ENCODE peak calls at places on chromosome 15, in five cellular contexts. A is sciatic nerve; E is activated CD8-positive, alpha-beta memory T cell treated with anti-CD3 and anti-CD28 coated beads, Interleukin-2, amount 50 U/mL, for 4 hours; J is amygdala; N is Right ventricle myocardium superior. B is an unnamed sample.

GRCh38 chr15:71752604-71753289 is 57.6 kb upstream of the NR2E3 start:
- DNase-seq in A (no peak), J (no peak), E (no peak), N (no peak), B (no peak)

GRCh38 chr15:35603298-35603697 is 57.3 kb upstream of the DPH6 start:
- DNase-seq in E (no peak), J (no peak), N (no peak), A (no peak), B (no peak)

GRCh38 chr15:74727727-74728126 is 2.4 kb upstream of the CYP1A1 start:
- DNase-seq in N (peak), E (no peak), A (no peak), J (no peak), B (no peak)

GRCh38 chr15:48855501-48856440 is 22.2 kb upstream of the EID1 start:
- DNase-seq in E (no peak), N (no peak), J (no peak), A (no peak), B (no peak)

GRCh38 chr15:81962438-81962837 is 83.4 kb downstream of the MEX3B start:
- DNase-seq in A (no peak), N (no peak), J (no peak), E (no peak), B (no peak)

GRCh38 chr15:25884354-25884753 is 21.2 kb upstream of the ATP10A start:
- DNase-seq in E (no peak), N (no peak), A (no peak), J (no peak), B (no peak)

GRCh38 chr15:99438222-99438592 is 127.6 kb upstream of the MEF2A start:
- DNase-seq in A (no peak), E (no peak), N (peak), J (no peak), B (no peak)

GRCh38 chr15:22895465-22896190 is 57.2 kb downstream of the NIPA2 start:
- DNase-seq in A (no peak), J (no peak), N (peak), E (no peak), B (no peak)

GRCh38 chr15:33608714-33609113 is 297.9 kb downstream of the RYR3 start:
- DNase-seq in E (no peak), J (no peak), N (no peak), A (no peak), B (no peak)

GRCh38 chr15:43277901-43278300 is 11.2 kb upstream of the TGM5 start:
- DNase-seq in N (no peak), A (no peak), E (no peak), J (no peak), B (no peak)

GRCh38 chr15:74776851-74777768 is 4.8 kb upstream of the CSK start:
- DNase-seq in N (peak), A (no peak), J (no peak), E (peak), B (peak)

GRCh38 chr15:53522878-53523455 is 236.5 kb downstream of the WDR72 start:
- DNase-seq in N (no peak), E (no peak), A (no peak), J (no peak), B (no peak)

GRCh38 chr15:75925440-75925839 is 21.8 kb downstream of the FBXO22 start:
- DNase-seq in A (no peak), J (no peak), N (no peak), E (no peak), B (no peak)

GRCh38 chr15:27458370-27459084 is 487.5 kb downstream of the GABRG3 start:
- DNase-seq in N (no peak), E (no peak), A (no peak), J (no peak), B (no peak)

GRCh38 chr15:45114076-45114750 is at the start of the genes DUOX2 and DUOXA2:
- DNase-seq in A (no peak), J (no peak), N (no peak), E (no peak), B (no peak)

GRCh38 chr15:77026501-77027110 is 31.7 kb downstream of the PSTPIP1 start:
- DNase-seq in A (peak), E (peak), J (no peak), N (peak), B (peak)

GRCh38 chr15:34650177-34650576 is 66.7 kb upstream of the GOLGA8B start:
- DNase-seq in E (no peak), A (no peak), J (no peak), N (no peak), B (no peak)

B was measured in activated naive CD4-positive, alpha-beta T cell treated with anti-CD3 and anti-CD28 coated beads, Interleukin-2, amount 50 U/mL, for 16 hours.